ENCODE peak calls at places on chromosomes 6 and 20, in ten cellular contexts. One of them, this sample, is unnamed.

GRCh38 chr6:11766056-11766455 is 12.5 kb downstream of the ADTRP start:
- DNase-seq in HL-60: no peak
- DNase-seq in adrenal gland: no peak
- DNase-seq in pancreas: peak
- DNase-seq in brain microvascular endothelial cell: peak
- DNase-seq in colonic mucosa: no peak
- DNase-seq in astrocyte: peak
- DNase-seq in BJ: no peak
- DNase-seq in neural crest cell: no peak
- DNase-seq in IMR-90: peak
- DNase-seq in this sample: no peak

GRCh38 chr6:138692978-138693909 is 80.3 kb upstream of the CCDC28A start:
- DNase-seq in HL-60: peak
- DNase-seq in adrenal gland: peak
- DNase-seq in pancreas: peak
- DNase-seq in brain microvascular endothelial cell: peak
- DNase-seq in colonic mucosa: peak
- DNase-seq in astrocyte: peak
- DNase-seq in BJ: no peak
- DNase-seq in neural crest cell: peak
- DNase-seq in IMR-90: peak
- DNase-seq in this sample: no peak

GRCh38 chr6:147677647-147678046 is 169.2 kb downstream of the SAMD5 start:
- DNase-seq in HL-60: no peak
- DNase-seq in adrenal gland: no peak
- DNase-seq in pancreas: no peak
- DNase-seq in brain microvascular endothelial cell: no peak
- DNase-seq in colonic mucosa: no peak
- DNase-seq in astrocyte: no peak
- DNase-seq in BJ: no peak
- DNase-seq in neural crest cell: no peak
- DNase-seq in IMR-90: no peak
- DNase-seq in this sample: no peak

GRCh38 chr6:120077489-120077888 is 727.9 kb upstream of the MAN1A1 start:
- DNase-seq in HL-60: no peak
- DNase-seq in adrenal gland: no peak
- DNase-seq in pancreas: no peak
- DNase-seq in brain microvascular endothelial cell: no peak
- DNase-seq in colonic mucosa: no peak
- DNase-seq in astrocyte: peak
- DNase-seq in BJ: no peak
- DNase-seq in neural crest cell: no peak
- DNase-seq in IMR-90: no peak
- DNase-seq in this sample: no peak

GRCh38 chr6:160253714-160254113 is 4.9 kb downstream of the SLC22A2 start:
- DNase-seq in HL-60: no peak
- DNase-seq in adrenal gland: no peak
- DNase-seq in pancreas: no peak
- DNase-seq in brain microvascular endothelial cell: no peak
- DNase-seq in colonic mucosa: no peak
- DNase-seq in astrocyte: no peak
- DNase-seq in BJ: no peak
- DNase-seq in neural crest cell: no peak
- DNase-seq in IMR-90: no peak
- DNase-seq in this sample: no peak

GRCh38 chr20:2349801-2350200 is 30.9 kb upstream of the TGM6 start:
- DNase-seq in HL-60: no peak
- DNase-seq in adrenal gland: no peak
- DNase-seq in pancreas: no peak
- DNase-seq in brain microvascular endothelial cell: no peak
- DNase-seq in colonic mucosa: no peak
- DNase-seq in astrocyte: peak
- DNase-seq in BJ: no peak
- DNase-seq in neural crest cell: no peak
- DNase-seq in IMR-90: no peak
- DNase-seq in this sample: no peak

GRCh38 chr6:138970856-138971425 is 17.1 kb downstream of the REPS1 start:
- DNase-seq in HL-60: no peak
- DNase-seq in adrenal gland: peak
- DNase-seq in pancreas: no peak
- DNase-seq in brain microvascular endothelial cell: peak
- DNase-seq in colonic mucosa: no peak
- DNase-seq in astrocyte: peak
- DNase-seq in BJ: peak
- DNase-seq in neural crest cell: no peak
- DNase-seq in IMR-90: peak
- DNase-seq in this sample: peak

GRCh38 chr20:10971096-10971495 is 297.3 kb upstream of the JAG1 start:
- DNase-seq in HL-60: no peak
- DNase-seq in adrenal gland: no peak
- DNase-seq in pancreas: no peak
- DNase-seq in brain microvascular endothelial cell: no peak
- DNase-seq in colonic mucosa: no peak
- DNase-seq in astrocyte: peak
- DNase-seq in BJ: no peak
- DNase-seq in neural crest cell: no peak
- DNase-seq in IMR-90: no peak
- DNase-seq in this sample: no peak

GRCh38 chr20:2240835-2241234 is 55.0 kb upstream of the TGM3 start:
- DNase-seq in HL-60: no peak
- DNase-seq in adrenal gland: no peak
- DNase-seq in pancreas: no peak
- DNase-seq in brain microvascular endothelial cell: no peak
- DNase-seq in colonic mucosa: no peak
- DNase-seq in astrocyte: no peak
- DNase-seq in BJ: no peak
- DNase-seq in neural crest cell: no peak
- DNase-seq in IMR-90: no peak
- DNase-seq in this sample: no peak

GRCh38 chr20:63011798-63012197 is 5.0 kb upstream of the BHLHE23 start:
- DNase-seq in HL-60: no peak
- DNase-seq in adrenal gland: no peak
- DNase-seq in pancreas: no peak
- DNase-seq in brain microvascular endothelial cell: no peak
- DNase-seq in colonic mucosa: no peak
- DNase-seq in astrocyte: no peak
- DNase-seq in BJ: no peak
- DNase-seq in neural crest cell: no peak
- DNase-seq in IMR-90: no peak
- DNase-seq in this sample: no peak

GRCh38 chr6:142885182-142885867 is 59.7 kb downstream of the HIVEP2 start:
- DNase-seq in HL-60: no peak
- DNase-seq in adrenal gland: peak
- DNase-seq in pancreas: peak
- DNase-seq in brain microvascular endothelial cell: peak
- DNase-seq in colonic mucosa: no peak
- DNase-seq in astrocyte: peak
- DNase-seq in BJ: peak
- DNase-seq in neural crest cell: no peak
- DNase-seq in IMR-90: peak
- DNase-seq in this sample: peak

GRCh38 chr6:112481256-112481655 is 134.1 kb downstream of the RFPL4B start:
- DNase-seq in HL-60: no peak
- DNase-seq in adrenal gland: no peak
- DNase-seq in pancreas: no peak
- DNase-seq in brain microvascular endothelial cell: no peak
- DNase-seq in colonic mucosa: no peak
- DNase-seq in astrocyte: no peak
- DNase-seq in BJ: no peak
- DNase-seq in neural crest cell: no peak
- DNase-seq in IMR-90: no peak
- DNase-seq in this sample: no peak
- TF ChIP-seq CTCF in HL-60: no peak
- TF ChIP-seq CTCF in adrenal gland: no peak
- TF ChIP-seq CTCF in pancreas: no peak
- TF ChIP-seq CTCF in brain microvascular endothelial cell: no peak
- TF ChIP-seq CTCF in colonic mucosa: no peak
- TF ChIP-seq CTCF in astrocyte: no peak
- TF ChIP-seq CTCF in BJ: no peak
- TF ChIP-seq CTCF in neural crest cell: no peak
- TF ChIP-seq CTCF in IMR-90: no peak
- TF ChIP-seq CTCF in this sample: no peak

DNA sequence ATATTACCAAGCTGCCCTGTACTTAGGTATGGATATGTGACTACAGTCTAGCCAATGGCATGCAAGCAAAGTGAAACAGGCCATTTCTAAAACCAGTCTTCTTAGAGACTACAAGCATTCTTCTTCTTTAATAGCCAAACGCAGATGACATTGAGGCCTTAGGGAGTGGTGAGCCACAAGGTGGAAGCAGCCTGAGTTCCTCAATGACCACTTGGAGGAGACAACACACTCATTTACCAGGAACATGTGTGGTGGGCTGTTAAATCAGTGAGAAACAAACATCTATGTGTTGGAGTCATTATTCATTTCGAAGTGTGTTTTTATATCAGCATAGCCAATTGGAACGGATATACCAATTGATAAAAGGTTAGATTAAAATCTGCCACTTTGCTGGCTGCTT is 122.0 kb downstream of the GFRAL start:
- DNase-seq in HL-60: no peak
- DNase-seq in adrenal gland: no peak
- DNase-seq in pancreas: no peak
- DNase-seq in brain microvascular endothelial cell: no peak
- DNase-seq in colonic mucosa: no peak
- DNase-seq in astrocyte: no peak
- DNase-seq in BJ: no peak
- DNase-seq in neural crest cell: no peak
- DNase-seq in IMR-90: no peak
- DNase-seq in this sample: no peak
- TF ChIP-seq CTCF in HL-60: no peak
- TF ChIP-seq CTCF in adrenal gland: no peak
- TF ChIP-seq CTCF in pancreas: no peak
- TF ChIP-seq CTCF in brain microvascular endothelial cell: peak
- TF ChIP-seq CTCF in colonic mucosa: no peak
- TF ChIP-seq CTCF in astrocyte: no peak
- TF ChIP-seq CTCF in BJ: no peak
- TF ChIP-seq CTCF in neural crest cell: no peak
- TF ChIP-seq CTCF in IMR-90: no peak
- TF ChIP-seq CTCF in this sample: no peak

GRCh38 chr6:101956961-101957360 is 563.5 kb downstream of the GRIK2 start:
- DNase-seq in HL-60: no peak
- DNase-seq in adrenal gland: no peak
- DNase-seq in pancreas: no peak
- DNase-seq in brain microvascular endothelial cell: no peak
- DNase-seq in colonic mucosa: no peak
- DNase-seq in astrocyte: peak
- DNase-seq in BJ: no peak
- DNase-seq in neural crest cell: no peak
- DNase-seq in IMR-90: no peak
- DNase-seq in this sample: no peak

DNA sequence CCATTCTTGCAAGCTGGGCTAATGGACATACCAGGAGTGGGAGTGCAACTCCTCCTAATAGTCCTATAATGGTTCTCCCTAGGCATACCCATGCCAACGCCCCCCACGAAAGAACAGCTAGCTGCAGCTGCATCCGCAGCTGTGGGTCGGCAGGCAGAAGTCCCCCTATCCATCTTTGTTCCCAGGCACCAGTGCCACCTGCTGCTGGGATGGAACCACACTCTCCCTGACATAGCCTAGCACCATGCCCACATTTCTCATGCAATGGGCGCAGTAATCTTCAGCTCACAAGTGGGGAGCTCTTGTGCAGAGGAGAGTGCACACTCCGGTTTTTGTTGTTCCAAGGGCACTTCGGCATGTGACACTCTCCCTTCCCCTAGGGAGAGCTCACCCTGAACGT is 567.8 kb downstream of the GRIK2 start:
- DNase-seq in HL-60: no peak
- DNase-seq in adrenal gland: no peak
- DNase-seq in pancreas: no peak
- DNase-seq in brain microvascular endothelial cell: no peak
- DNase-seq in colonic mucosa: no peak
- DNase-seq in astrocyte: no peak
- DNase-seq in BJ: no peak
- DNase-seq in neural crest cell: no peak
- DNase-seq in IMR-90: no peak
- DNase-seq in this sample: no peak
- TF ChIP-seq CTCF in HL-60: no peak
- TF ChIP-seq CTCF in adrenal gland: no peak
- TF ChIP-seq CTCF in pancreas: no peak
- TF ChIP-seq CTCF in brain microvascular endothelial cell: no peak
- TF ChIP-seq CTCF in colonic mucosa: no peak
- TF ChIP-seq CTCF in astrocyte: no peak
- TF ChIP-seq CTCF in BJ: no peak
- TF ChIP-seq CTCF in neural crest cell: no peak
- TF ChIP-seq CTCF in IMR-90: no peak
- TF ChIP-seq CTCF in this sample: no peak

GRCh38 chr6:25749837-25750236 is 4.7 kb upstream of the SLC17A4 start:
- DNase-seq in HL-60: peak
- DNase-seq in adrenal gland: no peak
- DNase-seq in pancreas: no peak
- DNase-seq in brain microvascular endothelial cell: no peak
- DNase-seq in colonic mucosa: no peak
- DNase-seq in astrocyte: no peak
- DNase-seq in BJ: no peak
- DNase-seq in neural crest cell: no peak
- DNase-seq in IMR-90: no peak
- DNase-seq in this sample: no peak

GRCh38 chr6:25748049-25748448 is 6.5 kb upstream of the SLC17A4 start:
- DNase-seq in HL-60: no peak
- DNase-seq in adrenal gland: no peak
- DNase-seq in pancreas: no peak
- DNase-seq in brain microvascular endothelial cell: no peak
- DNase-seq in colonic mucosa: no peak
- DNase-seq in astrocyte: no peak
- DNase-seq in BJ: no peak
- DNase-seq in neural crest cell: no peak
- DNase-seq in IMR-90: no peak
- DNase-seq in this sample: no peak

GRCh38 chr6:25747477-25747876 is 7.1 kb upstream of the SLC17A4 start:
- DNase-seq in HL-60: no peak
- DNase-seq in adrenal gland: no peak
- DNase-seq in pancreas: no peak
- DNase-seq in brain microvascular endothelial cell: no peak
- DNase-seq in colonic mucosa: no peak
- DNase-seq in astrocyte: no peak
- DNase-seq in BJ: no peak
- DNase-seq in neural crest cell: no peak
- DNase-seq in IMR-90: no peak
- DNase-seq in this sample: no peak

GRCh38 chr6:25745836-25746235 is 8.7 kb upstream of the SLC17A4 start:
- DNase-seq in HL-60: no peak
- DNase-seq in adrenal gland: no peak
- DNase-seq in pancreas: no peak
- DNase-seq in brain microvascular endothelial cell: no peak
- DNase-seq in colonic mucosa: no peak
- DNase-seq in astrocyte: no peak
- DNase-seq in BJ: no peak
- DNase-seq in neural crest cell: no peak
- DNase-seq in IMR-90: no peak
- DNase-seq in this sample: no peak

DNA sequence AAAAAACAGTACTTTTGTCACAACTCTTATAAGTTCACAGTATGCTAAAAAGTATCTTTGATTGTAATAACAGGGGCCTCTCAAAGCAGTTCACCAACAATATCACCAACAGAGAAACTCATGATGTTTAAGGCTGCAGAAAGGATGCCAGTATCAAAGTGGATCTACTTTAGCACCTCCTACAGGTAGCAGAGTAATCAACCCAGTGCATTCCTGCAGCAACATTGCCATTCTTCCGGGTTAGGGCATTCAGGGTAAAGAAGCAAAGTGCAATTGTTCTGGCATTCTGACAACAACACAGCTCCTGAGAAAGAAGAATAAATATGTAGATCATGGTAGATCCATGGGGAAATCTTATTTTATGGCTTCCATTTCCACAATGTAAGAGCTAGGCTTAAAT is 7.6 kb upstream of the SLC17A4 start:
- DNase-seq in HL-60: no peak
- DNase-seq in adrenal gland: no peak
- DNase-seq in pancreas: no peak
- DNase-seq in brain microvascular endothelial cell: no peak
- DNase-seq in colonic mucosa: peak
- DNase-seq in astrocyte: no peak
- DNase-seq in BJ: no peak
- DNase-seq in neural crest cell: no peak
- DNase-seq in IMR-90: no peak
- DNase-seq in this sample: no peak
- TF ChIP-seq CTCF in HL-60: no peak
- TF ChIP-seq CTCF in adrenal gland: no peak
- TF ChIP-seq CTCF in pancreas: no peak
- TF ChIP-seq CTCF in brain microvascular endothelial cell: no peak
- TF ChIP-seq CTCF in colonic mucosa: no peak
- TF ChIP-seq CTCF in astrocyte: no peak
- TF ChIP-seq CTCF in BJ: no peak
- TF ChIP-seq CTCF in neural crest cell: no peak
- TF ChIP-seq CTCF in IMR-90: no peak
- TF ChIP-seq CTCF in this sample: no peak

This sample was measured in AG09319.